ENCODE peak calls at places on chromosome 13, in six cellular contexts. B is stimulated activated CD4-positive, alpha-beta T cell treated with anti-CD3 and anti-CD28 coated beads, Interleukin-15, amount 100 ng/mL, for 48 hours; S is CD4-positive, CD25-positive, alpha-beta regulatory T cell; G is CD8-positive, alpha-beta memory T cell; F is HFF-Myc; P is astrocyte of the cerebellum. D is an unnamed sample.

GRCh38 chr13:110525328-110526319 is 35.9 kb downstream of the RAB20 start:
- DNase-seq in F (no peak), P (no peak), B (no peak), S (no peak), G (no peak), D (peak; percentile 77)

GRCh38 chr13:111343186-111343805 is 22.9 kb downstream of the TEX29 start:
- DNase-seq in S (no peak), G (no peak), F (no peak), B (no peak), P (no peak), D (no peak)

GRCh38 chr13:20824762-20825161 is 51.0 kb upstream of the EEF1AKMT1 start:
- DNase-seq in F (no peak), S (no peak), B (no peak), G (no peak), P (no peak), D (no peak)

GRCh38 chr13:29948246-29948645 is 97.8 kb upstream of the UBL3 start:
- DNase-seq in F (no peak), P (no peak), G (no peak), B (no peak), S (no peak), D (no peak)

GRCh38 chr13:41931337-41931736 is 29.6 kb downstream of the VWA8 start:
- DNase-seq in B (no peak), P (no peak), S (no peak), G (no peak), F (no peak), D (no peak)

GRCh38 chr13:21240586-21240985 is 64.1 kb downstream of the MRPL57 start:
- DNase-seq in G (no peak), F (peak; percentile 78), S (no peak), P (no peak), B (no peak), D (peak; percentile 59)

GRCh38 chr13:87671824-87672603 is 843 bp downstream of the SLITRK5 start:
- DNase-seq in S (no peak), G (no peak), F (no peak), B (no peak), P (no peak), D (no peak)

GRCh38 chr13:109698779-109699178 is 87.6 kb downstream of the IRS2 start:
- DNase-seq in S (no peak), P (peak; percentile 73), F (no peak), G (no peak), B (no peak), D (no peak)

GRCh38 chr13:105991622-105992254 is 543.7 kb downstream of the EFNB2 start:
- DNase-seq in S (no peak), B (no peak), P (peak; percentile 44), F (no peak), G (no peak), D (no peak)

GRCh38 chr13:44243198-44243852 is 130.3 kb upstream of the SERP2 start:
- DNase-seq in P (peak; percentile 86), B (no peak), S (no peak), G (no peak), F (no peak), D (peak; percentile 96)

GRCh38 chr13:54890976-54891375 is 1862.4 kb downstream of the OLFM4 start:
- DNase-seq in F (no peak), B (no peak), S (no peak), P (no peak), G (no peak), D (no peak)

GRCh38 chr13:19962894-19963293 is 4.4 kb downstream of the ZMYM2 start:
- DNase-seq in B (no peak), F (no peak), S (no peak), P (no peak), G (no peak), D (no peak)